ENCODE peak calls at places on chromosomes 1 and 21, in six cellular contexts. C, T, R, A, L and V are unnamed samples.

GRCh38 chr1:3366181-3367051 is 88.0 kb upstream of the ARHGEF16 start:
- DNase-seq in C (peak; percentile 63), T (no peak), R (no peak), A (no peak), L (peak; percentile 73), V (peak; percentile 62)

GRCh38 chr1:2194898-2195673 is 514 bp upstream of the FAAP20 start:
- DNase-seq in C (peak; percentile 87), T (peak; percentile 89), R (peak; percentile 84), A (peak; percentile 65), L (peak; percentile 94), V (peak; percentile 93)

GRCh38 chr1:7378346-7379130 is 392.6 kb upstream of the VAMP3 start:
- DNase-seq in C (no peak), T (no peak), R (no peak), A (no peak), L (no peak), V (no peak)

GRCh38 chr1:153696741-153697140 is 18.3 kb downstream of the NPR1 start:
- DNase-seq in C (no peak), T (no peak), R (no peak), A (no peak), L (no peak), V (no peak)

GRCh38 chr1:222167111-222167510 is 380.8 kb downstream of the HHIPL2 start:
- DNase-seq in C (peak; percentile 63), T (peak; percentile 65), R (no peak), A (peak; percentile 42), L (no peak), V (peak; percentile 87)

GRCh38 chr1:184664042-184664659 is 90.5 kb downstream of the EDEM3 start:
- DNase-seq in C (peak; percentile 58), T (peak; percentile 94), R (peak; percentile 56), A (no peak), L (peak; percentile 81), V (peak; percentile 64)

GRCh38 chr1:241156231-241156965 is 200.6 kb downstream of the RGS7 start:
- DNase-seq in C (peak; percentile 49), T (no peak), R (no peak), A (peak; percentile 46), L (no peak), V (peak; percentile 29)

GRCh38 chr1:61742620-61743431 is 546 bp downstream of the PATJ start:
- DNase-seq in C (no peak), T (peak; percentile 63), R (no peak), A (no peak), L (peak; percentile 51), V (peak; percentile 26)

GRCh38 chr1:26831546-26832248 is 5.2 kb downstream of the ZDHHC18 start:
- DNase-seq in C (peak; percentile 44), T (no peak), R (no peak), A (no peak), L (no peak), V (no peak)

GRCh38 chr1:41837691-41838090 is 81.0 kb downstream of the HIVEP3 start:
- DNase-seq in C (no peak), T (no peak), R (no peak), A (no peak), L (no peak), V (no peak)

GRCh38 chr21:42200906-42201614 is 17.9 kb upstream of the ABCG1 start:
- DNase-seq in C (no peak), T (no peak), R (no peak), A (no peak), L (no peak), V (no peak)

GRCh38 chr1:37606481-37607263 is 10.9 kb upstream of the GNL2 start:
- DNase-seq in C (peak; percentile 73), T (no peak), R (no peak), A (no peak), L (no peak), V (no peak)

GRCh38 chr1:155173478-155174333 is at the start of gene TRIM46:
- DNase-seq in C (peak; percentile 49), T (peak; percentile 85), R (peak; percentile 95), A (no peak), L (no peak), V (peak; percentile 68)

GRCh38 chr1:182484067-182484466 is 34.1 kb downstream of the RGSL1 start:
- DNase-seq in C (no peak), T (no peak), R (no peak), A (no peak), L (no peak), V (no peak)

GRCh38 chr1:198258491-198258890 is 101.7 kb downstream of the NEK7 start:
- DNase-seq in C (peak; percentile 87), T (no peak), R (no peak), A (no peak), L (no peak), V (peak; percentile 81)

GRCh38 chr1:78283691-78284090 is 207.1 kb upstream of the PTGFR start:
- DNase-seq in C (no peak), T (no peak), R (no peak), A (no peak), L (no peak), V (no peak)

GRCh38 chr1:168551688-168552087 is 7.9 kb upstream of the XCL2 start:
- DNase-seq in C (no peak), T (no peak), R (no peak), A (no peak), L (no peak), V (no peak)

GRCh38 chr1:50774759-50775351 is 185.2 kb downstream of the FAF1 start:
- DNase-seq in C (peak; percentile 67), T (peak; percentile 81), R (peak; percentile 49), A (no peak), L (no peak), V (peak; percentile 72)

GRCh38 chr21:33587792-33588484 is 546 bp downstream of the DONSON start:
- DNase-seq in C (peak; percentile 26), T (peak; percentile 57), R (peak; percentile 57), A (no peak), L (peak; percentile 48), V (peak; percentile 29)

GRCh38 chr1:229128209-229128608 is 142.7 kb upstream of the RAB4A start:
- DNase-seq in C (no peak), T (no peak), R (no peak), A (no peak), L (no peak), V (no peak)

GRCh38 chr1:109046671-109047070 is 4.8 kb upstream of the WDR47 start:
- DNase-seq in C (no peak), T (no peak), R (no peak), A (no peak), L (no peak), V (no peak)

GRCh38 chr1:83985048-83985447 is 13.9 kb downstream of the TTLL7 start:
- DNase-seq in C (no peak), T (no peak), R (no peak), A (no peak), L (no peak), V (no peak)

GRCh38 chr1:154599658-154600057 is 8.3 kb downstream of the ADAR start:
- DNase-seq in C (peak; percentile 49), T (no peak), R (no peak), A (no peak), L (peak; percentile 47), V (peak; percentile 29)

GRCh38 chr1:38285807-38286530 is 239.4 kb upstream of the POU3F1 start:
- DNase-seq in C (no peak), T (peak; percentile 55), R (no peak), A (no peak), L (no peak), V (no peak)

GRCh38 chr1:116764466-116764896 is 10.3 kb downstream of the CD2 start:
- DNase-seq in C (no peak), T (no peak), R (no peak), A (no peak), L (no peak), V (no peak)

GRCh38 chr1:151729157-151729965 is 8.0 kb downstream of the RIIAD1 start:
- DNase-seq in C (no peak), T (no peak), R (no peak), A (no peak), L (no peak), V (no peak)

GRCh38 chr1:162552684-162553252 is 8.8 kb upstream of the UAP1 start:
- DNase-seq in C (no peak), T (no peak), R (no peak), A (no peak), L (no peak), V (no peak)

GRCh38 chr1:81186271-81186670 is 614.5 kb upstream of the ADGRL2 start:
- DNase-seq in C (no peak), T (no peak), R (no peak), A (no peak), L (no peak), V (peak; percentile 1)

GRCh38 chr21:36852293-36852692 is 114.2 kb downstream of the HLCS start:
- DNase-seq in C (no peak), T (peak; percentile 15), R (peak; percentile 49), A (no peak), L (no peak), V (no peak)

GRCh38 chr1:64046243-64046642 is 157.2 kb upstream of the UBE2U start:
- DNase-seq in C (no peak), T (peak; percentile 62), R (no peak), A (no peak), L (no peak), V (no peak)

GRCh38 chr1:3003941-3004270 is 17.4 kb upstream of the ACTRT2 start:
- DNase-seq in C (no peak), T (no peak), R (no peak), A (no peak), L (no peak), V (no peak)

GRCh38 chr1:184210048-184210447 is 158.5 kb downstream of the TSEN15 start:
- DNase-seq in C (peak; percentile 17), T (no peak), R (no peak), A (no peak), L (no peak), V (peak; percentile 60)

GRCh38 chr1:224198572-224198971 is 15.5 kb downstream of the DEGS1 start:
- DNase-seq in C (no peak), T (no peak), R (no peak), A (no peak), L (no peak), V (no peak)

GRCh38 chr21:46229133-46229922 is 754 bp upstream of the LSS start:
- DNase-seq in C (peak; percentile 7), T (peak; percentile 30), R (peak; percentile 41), A (no peak), L (peak; percentile 60), V (no peak)

GRCh38 chr1:174794861-174795260 is 204.9 kb upstream of the CACYBP start:
- DNase-seq in C (no peak), T (no peak), R (no peak), A (no peak), L (no peak), V (no peak)

GRCh38 chr1:154808909-154809262 is 61.2 kb downstream of the KCNN3 start:
- DNase-seq in C (peak; percentile 6), T (no peak), R (no peak), A (no peak), L (peak; percentile 55), V (no peak)